ENCODE peak calls at places on chromosomes 3 and 15, in ten cellular contexts. One of them, this sample, is unnamed.

GRCh38 chr3:65672876-65673815 is 365.6 kb downstream of the MAGI1 start:
- DNase-seq in spleen: no peak
- DNase-seq in uterus: peak; percentile 49
- DNase-seq in IMR-90: peak; percentile 57
- DNase-seq in body of pancreas: peak; percentile 45
- DNase-seq in right lobe of liver: peak; percentile 60
- DNase-seq in HCT116: peak; percentile 43
- DNase-seq in transverse colon: peak; percentile 40
- DNase-seq in breast epithelium: no peak
- DNase-seq in stomach: peak; percentile 65
- DNase-seq in this sample: peak; percentile 55

GRCh38 chr3:48561045-48561736 is 2.4 kb downstream of the UCN2 start:
- DNase-seq in spleen: peak; percentile 86
- DNase-seq in uterus: peak; percentile 71
- DNase-seq in IMR-90: peak; percentile 64
- DNase-seq in body of pancreas: peak; percentile 60
- DNase-seq in right lobe of liver: no peak
- DNase-seq in HCT116: no peak
- DNase-seq in transverse colon: peak; percentile 61
- DNase-seq in breast epithelium: no peak
- DNase-seq in stomach: peak; percentile 45
- DNase-seq in this sample: peak; percentile 67

GRCh38 chr3:16801698-16802097 is 83.1 kb upstream of the PLCL2 start:
- DNase-seq in spleen: no peak
- DNase-seq in uterus: no peak
- DNase-seq in IMR-90: peak; percentile 1
- DNase-seq in body of pancreas: peak; percentile 20
- DNase-seq in right lobe of liver: no peak
- DNase-seq in HCT116: no peak
- DNase-seq in transverse colon: no peak
- DNase-seq in breast epithelium: no peak
- DNase-seq in stomach: no peak
- DNase-seq in this sample: no peak

GRCh38 chr15:73747847-73748605 is 5.1 kb downstream of the INSYN1 start:
- DNase-seq in spleen: no peak
- DNase-seq in uterus: no peak
- DNase-seq in IMR-90: no peak
- DNase-seq in body of pancreas: no peak
- DNase-seq in right lobe of liver: no peak
- DNase-seq in HCT116: no peak
- DNase-seq in transverse colon: no peak
- DNase-seq in breast epithelium: no peak
- DNase-seq in stomach: no peak
- DNase-seq in this sample: no peak

GRCh38 chr3:54756330-54756731 is 171.5 kb downstream of the LRTM1 start:
- DNase-seq in spleen: no peak
- DNase-seq in uterus: no peak
- DNase-seq in IMR-90: peak; percentile 94
- DNase-seq in body of pancreas: no peak
- DNase-seq in right lobe of liver: no peak
- DNase-seq in HCT116: no peak
- DNase-seq in transverse colon: no peak
- DNase-seq in breast epithelium: no peak
- DNase-seq in stomach: no peak
- DNase-seq in this sample: no peak

GRCh38 chr15:65312400-65312916 is 8.0 kb downstream of the RNU5B-1 start:
- DNase-seq in spleen: peak; percentile 28
- DNase-seq in uterus: peak; percentile 40
- DNase-seq in IMR-90: no peak
- DNase-seq in body of pancreas: no peak
- DNase-seq in right lobe of liver: peak; percentile 86
- DNase-seq in HCT116: no peak
- DNase-seq in transverse colon: no peak
- DNase-seq in breast epithelium: no peak
- DNase-seq in stomach: no peak
- DNase-seq in this sample: no peak

GRCh38 chr3:179279837-179280236 is 28.9 kb upstream of the KCNMB3 start:
- DNase-seq in spleen: no peak
- DNase-seq in uterus: no peak
- DNase-seq in IMR-90: no peak
- DNase-seq in body of pancreas: no peak
- DNase-seq in right lobe of liver: no peak
- DNase-seq in HCT116: no peak
- DNase-seq in transverse colon: no peak
- DNase-seq in breast epithelium: no peak
- DNase-seq in stomach: no peak
- DNase-seq in this sample: no peak

GRCh38 chr3:15955968-15956367 is 158.2 kb upstream of the ANKRD28 start:
- DNase-seq in spleen: no peak
- DNase-seq in uterus: no peak
- DNase-seq in IMR-90: peak; percentile 38
- DNase-seq in body of pancreas: no peak
- DNase-seq in right lobe of liver: no peak
- DNase-seq in HCT116: no peak
- DNase-seq in transverse colon: no peak
- DNase-seq in breast epithelium: no peak
- DNase-seq in stomach: no peak
- DNase-seq in this sample: no peak

GRCh38 chr3:31546152-31546551 is 13.4 kb downstream of the STT3B start:
- DNase-seq in spleen: no peak
- DNase-seq in uterus: no peak
- DNase-seq in IMR-90: peak; percentile 32
- DNase-seq in body of pancreas: no peak
- DNase-seq in right lobe of liver: no peak
- DNase-seq in HCT116: no peak
- DNase-seq in transverse colon: no peak
- DNase-seq in breast epithelium: no peak
- DNase-seq in stomach: no peak
- DNase-seq in this sample: no peak

GRCh38 chr3:110149763-110150162 is 812.4 kb upstream of the DPPA4 start:
- DNase-seq in spleen: no peak
- DNase-seq in uterus: no peak
- DNase-seq in IMR-90: peak; percentile 25
- DNase-seq in body of pancreas: no peak
- DNase-seq in right lobe of liver: no peak
- DNase-seq in HCT116: no peak
- DNase-seq in transverse colon: no peak
- DNase-seq in breast epithelium: no peak
- DNase-seq in stomach: no peak
- DNase-seq in this sample: no peak
- TF ChIP-seq POLR2A in spleen: no peak
- TF ChIP-seq POLR2A in uterus: no peak
- TF ChIP-seq POLR2A in IMR-90: no peak
- TF ChIP-seq POLR2A in body of pancreas: no peak
- TF ChIP-seq POLR2A in right lobe of liver: no peak
- TF ChIP-seq POLR2A in HCT116: no peak
- TF ChIP-seq POLR2A in transverse colon: no peak
- TF ChIP-seq POLR2A in breast epithelium: no peak
- TF ChIP-seq POLR2A in stomach: no peak
- TF ChIP-seq POLR2A in this sample: no peak

GRCh38 chr3:192795021-192795420 is 67.7 kb upstream of the FGF12 start:
- DNase-seq in spleen: no peak
- DNase-seq in uterus: no peak
- DNase-seq in IMR-90: peak; percentile 7
- DNase-seq in body of pancreas: no peak
- DNase-seq in right lobe of liver: no peak
- DNase-seq in HCT116: no peak
- DNase-seq in transverse colon: no peak
- DNase-seq in breast epithelium: no peak
- DNase-seq in stomach: no peak
- DNase-seq in this sample: no peak
- H3K27ac ChIP-seq in spleen: no peak overlapping the region
- H3K27ac ChIP-seq in uterus: no peak overlapping the region
- H3K27ac ChIP-seq in IMR-90: no peak overlapping the region
- H3K27ac ChIP-seq in body of pancreas: no peak overlapping the region
- H3K27ac ChIP-seq in right lobe of liver: no peak overlapping the region
- H3K27ac ChIP-seq in HCT116: no peak overlapping the region
- H3K27ac ChIP-seq in transverse colon: no peak overlapping the region
- H3K27ac ChIP-seq in breast epithelium: no peak overlapping the region
- H3K27ac ChIP-seq in stomach: no peak overlapping the region
- H3K27ac ChIP-seq in this sample: no peak overlapping the region

DNA sequence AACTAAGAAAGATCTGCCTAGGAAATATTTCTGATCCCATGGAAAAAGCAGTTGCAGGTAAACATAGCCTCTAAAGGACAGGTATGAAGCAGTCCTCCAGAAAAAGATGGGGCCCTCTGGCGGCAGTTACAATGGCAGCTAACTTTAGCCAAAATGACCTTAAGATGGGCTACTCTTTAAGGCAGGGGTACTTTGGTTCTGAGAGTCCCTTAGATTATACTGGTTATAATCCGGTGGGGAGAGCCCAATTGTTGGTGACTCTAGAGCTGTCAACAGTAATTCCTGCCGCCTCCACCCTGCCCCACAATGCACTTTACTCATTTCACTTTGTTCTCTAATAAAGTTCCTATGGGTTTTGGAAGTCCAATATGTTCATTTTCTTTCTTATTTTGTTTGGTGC is 412.8 kb upstream of the WNT5A start:
- DNase-seq in spleen: no peak
- DNase-seq in uterus: no peak
- DNase-seq in IMR-90: no peak
- DNase-seq in body of pancreas: peak; percentile 23
- DNase-seq in right lobe of liver: no peak
- DNase-seq in HCT116: no peak
- DNase-seq in transverse colon: no peak
- DNase-seq in breast epithelium: no peak
- DNase-seq in stomach: no peak
- DNase-seq in this sample: no peak
- TF ChIP-seq CTCF in spleen: no peak
- TF ChIP-seq CTCF in uterus: no peak
- TF ChIP-seq CTCF in IMR-90: peak; percentile 26
- TF ChIP-seq CTCF in body of pancreas: peak; percentile 46
- TF ChIP-seq CTCF in right lobe of liver: peak; percentile 43
- TF ChIP-seq CTCF in HCT116: peak; percentile 4
- TF ChIP-seq CTCF in transverse colon: no peak
- TF ChIP-seq CTCF in breast epithelium: no peak
- TF ChIP-seq CTCF in stomach: no peak
- TF ChIP-seq CTCF in this sample: no peak

GRCh38 chr15:70098461-70099166 is 897 bp upstream of the TLE3 start:
- DNase-seq in spleen: peak; percentile 94
- DNase-seq in uterus: peak; percentile 47
- DNase-seq in IMR-90: no peak
- DNase-seq in body of pancreas: peak; percentile 57
- DNase-seq in right lobe of liver: peak; percentile 74
- DNase-seq in HCT116: peak; percentile 27
- DNase-seq in transverse colon: peak; percentile 67
- DNase-seq in breast epithelium: no peak
- DNase-seq in stomach: peak; percentile 67
- DNase-seq in this sample: peak; percentile 75

GRCh38 chr15:70096215-70096974 is 1.3 kb downstream of the TLE3 start:
- DNase-seq in spleen: peak; percentile 92
- DNase-seq in uterus: peak; percentile 64
- DNase-seq in IMR-90: peak; percentile 56
- DNase-seq in body of pancreas: peak; percentile 36
- DNase-seq in right lobe of liver: peak; percentile 68
- DNase-seq in HCT116: no peak
- DNase-seq in transverse colon: peak; percentile 61
- DNase-seq in breast epithelium: peak; percentile 65
- DNase-seq in stomach: peak; percentile 47
- DNase-seq in this sample: peak; percentile 57

GRCh38 chr15:70096975-70097336 is 761 bp downstream of the TLE3 start:
- DNase-seq in spleen: no peak
- DNase-seq in uterus: no peak
- DNase-seq in IMR-90: no peak
- DNase-seq in body of pancreas: no peak
- DNase-seq in right lobe of liver: no peak
- DNase-seq in HCT116: no peak
- DNase-seq in transverse colon: no peak
- DNase-seq in breast epithelium: no peak
- DNase-seq in stomach: no peak
- DNase-seq in this sample: no peak

GRCh38 chr15:70098170-70098460 is 398 bp upstream of the TLE3 start:
- DNase-seq in spleen: peak; percentile 72
- DNase-seq in uterus: no peak
- DNase-seq in IMR-90: no peak
- DNase-seq in body of pancreas: no peak
- DNase-seq in right lobe of liver: no peak
- DNase-seq in HCT116: no peak
- DNase-seq in transverse colon: peak; percentile 36
- DNase-seq in breast epithelium: no peak
- DNase-seq in stomach: no peak
- DNase-seq in this sample: no peak

GRCh38 chr15:70097337-70098169 is at the start of gene TLE3:
- DNase-seq in spleen: peak; percentile 99
- DNase-seq in uterus: peak; percentile 99
- DNase-seq in IMR-90: peak; percentile 98
- DNase-seq in body of pancreas: peak; percentile 100
- DNase-seq in right lobe of liver: peak; percentile 100
- DNase-seq in HCT116: peak; percentile 95
- DNase-seq in transverse colon: peak; percentile 99
- DNase-seq in breast epithelium: peak; percentile 100
- DNase-seq in stomach: peak; percentile 99
- DNase-seq in this sample: peak; percentile 99
- TF ChIP-seq POLR2A in spleen: peak; percentile 72
- TF ChIP-seq POLR2A in uterus: peak; percentile 97
- TF ChIP-seq POLR2A in IMR-90: peak; percentile 91
- TF ChIP-seq POLR2A in body of pancreas: peak; percentile 97
- TF ChIP-seq POLR2A in right lobe of liver: peak; percentile 96
- TF ChIP-seq POLR2A in HCT116: peak; percentile 86
- TF ChIP-seq POLR2A in transverse colon: peak; percentile 99
- TF ChIP-seq POLR2A in breast epithelium: peak; percentile 97
- TF ChIP-seq POLR2A in stomach: peak; percentile 98
- TF ChIP-seq POLR2A in this sample: peak; percentile 93

DNA sequence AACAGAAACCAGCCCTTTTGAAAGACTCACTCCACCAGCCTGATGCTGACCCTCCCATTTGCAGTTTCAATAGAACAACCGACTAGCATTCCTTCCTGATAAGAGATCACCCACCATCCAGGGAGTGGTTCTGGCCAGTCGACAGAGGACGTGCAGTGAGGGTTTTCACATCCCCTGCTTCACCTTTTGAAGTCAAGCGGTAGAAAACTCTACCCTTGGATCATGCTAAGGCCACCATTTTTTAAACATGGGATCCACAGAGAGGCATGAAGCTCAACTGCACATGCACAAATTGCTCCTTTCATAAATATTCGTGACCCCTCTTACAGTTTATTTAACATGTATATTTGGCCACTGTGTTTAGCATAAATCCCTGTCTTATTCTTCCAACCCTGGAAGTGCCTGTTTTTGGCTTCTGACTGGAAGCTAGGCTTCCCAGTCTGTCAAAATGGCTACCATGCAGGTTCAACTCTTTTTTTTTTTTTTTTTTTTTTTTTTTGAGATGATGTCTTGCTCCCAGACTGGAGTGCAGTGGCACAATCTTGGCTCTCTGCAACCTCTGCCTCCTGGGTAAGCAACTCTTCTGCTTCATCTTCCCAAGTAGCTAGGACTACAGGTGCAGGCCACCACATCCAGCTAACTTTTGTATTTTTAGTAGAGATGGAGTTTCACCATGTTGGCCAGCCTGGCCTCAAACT is 1.0 kb upstream of the THUMPD3 start:
- DNase-seq in spleen: no peak
- DNase-seq in uterus: no peak
- DNase-seq in IMR-90: no peak
- DNase-seq in body of pancreas: no peak
- DNase-seq in right lobe of liver: no peak
- DNase-seq in HCT116: no peak
- DNase-seq in transverse colon: no peak
- DNase-seq in breast epithelium: no peak
- DNase-seq in stomach: no peak
- DNase-seq in this sample: no peak
- H3K27ac ChIP-seq in spleen: peak overlapping the region; percentile 94
- H3K27ac ChIP-seq in uterus: no peak overlapping the region
- H3K27ac ChIP-seq in IMR-90: no peak overlapping the region
- H3K27ac ChIP-seq in body of pancreas: no peak overlapping the region
- H3K27ac ChIP-seq in right lobe of liver: peak overlapping the region; percentile 61
- H3K27ac ChIP-seq in HCT116: peak overlapping the region; percentile 94
- H3K27ac ChIP-seq in transverse colon: no peak overlapping the region
- H3K27ac ChIP-seq in breast epithelium: no peak overlapping the region
- H3K27ac ChIP-seq in stomach: peak overlapping the region; percentile 96
- H3K27ac ChIP-seq in this sample: peak overlapping the region; percentile 92

This sample was measured in adrenal gland.